ENCODE peak calls at places on chromosomes 16 and 17, in seven cellular contexts. V is lower leg skin, X is stomach, A is A549, K is IMR-90, Q is Peyer's patch, H is uterus. W is an unnamed sample.

GRCh38 chr16:71929048-71929447 is 33.7 kb downstream of the IST1 start:
- DNase-seq in A (no peak), K (peak), Q (no peak), V (no peak), X (no peak), H (no peak), W (no peak)

GRCh38 chr16:55552621-55553020 is 13.9 kb upstream of the CAPNS2 start:
- DNase-seq in V (no peak), Q (no peak), K (peak), H (no peak), X (no peak), A (no peak), W (no peak)

GRCh38 chr17:19787733-19788357 is 39.7 kb upstream of the ALDH3A1 start:
- DNase-seq in A (no peak), H (no peak), K (peak), X (no peak), V (no peak), Q (no peak), W (no peak)

GRCh38 chr16:51430716-51431369 is 279.8 kb upstream of the SALL1 start:
- DNase-seq in V (no peak), H (no peak), K (no peak), X (no peak), A (no peak), Q (no peak), W (no peak)

GRCh38 chr17:65023791-65024190 is 32.7 kb downstream of the GNA13 start:
- DNase-seq in A (no peak), Q (no peak), K (no peak), X (no peak), H (no peak), V (no peak), W (no peak)

GRCh38 chr17:32349854-32350661 is at the start of gene ZNF207:
- DNase-seq in H (peak), V (peak), A (peak), X (peak), K (peak), Q (peak), W (peak)

GRCh38 chr17:78896091-78896833 is 6.7 kb downstream of the CEP295NL start:
- DNase-seq in Q (no peak), H (no peak), K (no peak), V (no peak), X (no peak), A (no peak), W (no peak)

GRCh38 chr16:24146523-24146922 is 109.6 kb upstream of the CACNG3 start:
- DNase-seq in K (no peak), X (no peak), V (no peak), A (no peak), Q (no peak), H (no peak), W (no peak)

GRCh38 chr16:12132290-12132689 is 155.8 kb downstream of the SNX29 start:
- DNase-seq in X (no peak), Q (no peak), A (no peak), H (no peak), V (no peak), K (peak), W (no peak)

GRCh38 chr16:12758670-12759558 is 44.8 kb downstream of the CPPED1 start:
- DNase-seq in Q (peak), K (no peak), A (no peak), H (no peak), V (no peak), X (no peak), W (no peak)

GRCh38 chr16:86496929-86497381 is 13.4 kb upstream of the FOXF1 start:
- DNase-seq in K (peak), X (no peak), A (no peak), Q (no peak), H (no peak), V (no peak), W (no peak)

GRCh38 chr16:49866533-49867155 is 10.7 kb upstream of the ZNF423 start:
- DNase-seq in K (no peak), Q (no peak), X (no peak), H (no peak), V (no peak), A (no peak), W (no peak)

GRCh38 chr16:4847774-4848587 is 700 bp downstream of the UBN1 start:
- DNase-seq in V (peak), A (peak), Q (peak), X (peak), K (peak), H (peak), W (peak)

GRCh38 chr17:65914784-65915342 is 277.1 kb downstream of the CEP112 start:
- DNase-seq in V (no peak), K (no peak), Q (no peak), X (no peak), A (no peak), H (no peak), W (no peak)

GRCh38 chr16:78503501-78504110 is 404.2 kb downstream of the WWOX start:
- DNase-seq in K (peak), X (peak), V (no peak), Q (peak), A (peak), H (peak), W (peak)

GRCh38 chr17:32111141-32111771 is 31.0 kb upstream of the RHOT1 start:
- DNase-seq in V (no peak), X (peak), Q (peak), K (peak), H (peak), A (no peak), W (peak)

GRCh38 chr16:53159781-53160436 is 105.1 kb downstream of the CHD9 start:
- DNase-seq in X (no peak), H (peak), K (peak), A (peak), V (no peak), Q (no peak), W (no peak)

GRCh38 chr17:33871720-33872535 is 383.2 kb upstream of the CCL2 start:
- DNase-seq in V (no peak), Q (no peak), H (no peak), A (peak), K (no peak), X (no peak), W (peak)

GRCh38 chr17:78875738-78876597 is 27.0 kb downstream of the CEP295NL start:
- DNase-seq in H (no peak), V (no peak), K (peak), Q (no peak), X (no peak), A (no peak), W (peak)

GRCh38 chr17:77061711-77062110 is 79.1 kb upstream of the SEC14L1 start:
- DNase-seq in K (no peak), Q (no peak), X (no peak), A (no peak), V (no peak), H (peak), W (no peak)

GRCh38 chr16:51408357-51408756 is 257.3 kb upstream of the SALL1 start:
- DNase-seq in K (peak), H (no peak), V (no peak), A (peak), Q (no peak), X (no peak), W (peak)

DNA sequence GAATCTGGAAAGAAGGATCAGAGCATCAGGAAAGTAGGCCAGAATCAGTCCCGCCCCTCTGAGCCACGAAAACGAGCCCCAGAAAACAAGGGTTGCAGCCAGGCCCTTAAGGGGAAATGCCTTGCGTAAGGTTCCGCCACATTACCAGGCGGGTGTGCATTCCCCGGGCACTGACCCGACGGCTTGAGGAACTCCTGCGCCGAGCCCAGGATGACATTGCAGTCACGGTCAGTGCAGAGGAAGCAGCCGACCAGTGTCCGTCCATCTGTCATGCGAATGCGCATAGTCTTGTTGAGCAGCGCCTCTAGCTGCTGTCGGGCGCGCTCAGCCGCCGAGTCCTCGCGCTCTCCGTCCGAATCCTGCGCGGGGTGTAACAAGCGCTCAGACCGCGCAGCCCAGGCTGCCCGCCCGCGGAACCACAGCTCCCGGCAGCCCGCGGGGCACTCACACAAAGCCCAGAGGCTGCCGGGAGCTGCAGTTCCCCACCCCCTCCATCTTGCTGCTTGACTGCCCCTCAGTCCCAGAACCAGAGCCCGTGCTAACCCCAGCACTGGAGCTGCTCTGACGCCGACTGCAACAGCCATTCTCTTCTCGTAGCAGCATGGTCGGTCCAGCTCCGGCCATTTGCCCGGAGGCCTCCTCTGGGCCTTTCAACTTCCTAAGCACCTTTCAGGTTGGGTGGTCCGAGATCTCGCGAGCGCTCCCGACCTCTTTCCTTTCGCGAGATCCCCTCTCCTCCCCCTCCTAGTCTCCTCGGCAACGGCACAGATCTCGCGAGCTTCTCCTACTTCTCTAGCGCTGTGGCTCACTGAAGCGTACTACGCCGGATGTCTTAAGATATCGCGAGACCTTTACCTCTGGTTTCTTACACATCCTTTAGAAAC is at the start of gene NAA38:
- DNase-seq in V (peak), A (peak), X (peak), Q (peak), H (peak), K (peak), W (peak)
- TF ChIP-seq POLR2A in V (no peak), A (peak), X (no peak), Q (no peak), H (no peak), K (peak), W (peak)

GRCh38 chr16:57371494-57372371 is 557 bp upstream of the CX3CL1 start:
- DNase-seq in Q (no peak), A (no peak), X (no peak), V (no peak), H (no peak), K (no peak), W (no peak)

GRCh38 chr16:57365826-57366536 is 6.3 kb upstream of the CX3CL1 start:
- DNase-seq in X (no peak), V (no peak), H (no peak), K (no peak), Q (no peak), A (no peak), W (no peak)

GRCh38 chr16:57364143-57364542 is 5.6 kb downstream of the CCL22 start:
- DNase-seq in Q (no peak), A (no peak), K (no peak), H (no peak), X (no peak), V (no peak), W (no peak)

GRCh38 chr16:57367111-57367752 is 5.1 kb upstream of the CX3CL1 start:
- DNase-seq in H (no peak), V (no peak), X (no peak), Q (no peak), K (no peak), A (no peak), W (peak)

GRCh38 chr16:57366544-57367040 is 5.7 kb upstream of the CX3CL1 start:
- DNase-seq in V (no peak), A (no peak), H (no peak), Q (no peak), K (no peak), X (no peak), W (no peak)
- TF ChIP-seq POLR2A in V (no peak), A (no peak), H (no peak), Q (no peak), K (no peak), X (no peak), W (no peak)

DNA sequence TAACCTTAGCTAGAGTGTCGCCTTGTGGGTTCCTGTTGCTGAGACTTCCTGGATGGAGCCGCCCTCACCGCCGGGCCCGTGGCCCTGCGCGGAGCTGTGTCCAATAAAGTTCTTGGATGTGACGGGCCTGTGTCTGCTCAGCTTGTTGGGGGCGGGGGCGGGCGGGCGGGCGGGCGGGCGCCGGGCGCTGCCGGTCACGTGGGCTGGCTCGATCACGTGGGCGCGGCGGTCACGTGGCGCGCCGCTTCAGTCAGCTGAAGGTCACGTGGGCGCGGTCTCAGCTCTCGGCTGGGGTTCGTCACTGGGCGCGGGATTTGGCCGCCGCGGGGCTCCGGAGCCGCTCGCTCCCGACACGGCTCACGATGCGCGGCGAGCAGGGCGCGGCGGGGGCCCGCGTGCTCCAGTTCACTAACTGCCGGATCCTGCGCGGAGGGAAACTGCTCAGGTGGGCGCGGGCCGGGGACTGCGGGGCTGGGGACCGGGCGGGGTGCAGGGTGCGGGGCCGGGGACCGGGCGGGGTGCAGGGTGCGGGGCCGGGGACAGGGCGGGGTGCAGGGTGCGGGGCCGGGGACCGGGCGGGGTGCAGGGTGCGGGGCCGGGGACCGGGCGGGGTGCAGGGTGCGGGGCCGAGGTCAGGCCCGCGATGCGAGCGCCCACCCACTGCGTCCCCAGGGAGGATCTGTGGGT is at the start of gene AMDHD2:
- DNase-seq in Q (peak), X (peak), H (peak), V (peak), A (peak), K (peak), W (peak)
- TF ChIP-seq POLR2A in Q (peak), X (no peak), H (no peak), V (no peak), A (no peak), K (peak), W (peak)

GRCh38 chr17:81917565-81918332 is at the start of gene SIRT7:
- DNase-seq in X (peak), Q (peak), K (peak), V (peak), H (peak), A (peak), W (peak)
- TF ChIP-seq POLR2A in X (no peak), Q (peak), K (no peak), V (no peak), H (no peak), A (peak), W (peak)

GRCh38 chr17:17836818-17837379 is at the start of gene SREBF1:
- DNase-seq in V (peak), H (no peak), A (peak), K (peak), Q (peak), X (peak), W (peak)
- TF ChIP-seq POLR2A in V (no peak), H (peak), A (peak), K (peak), Q (no peak), X (no peak), W (no peak)

GRCh38 chr16:143456-143855 is 5.0 kb upstream of the NPRL3 start:
- DNase-seq in H (no peak), V (no peak), A (no peak), Q (no peak), X (no peak), K (no peak), W (no peak)
- TF ChIP-seq POLR2A in H (no peak), V (no peak), A (no peak), Q (no peak), X (no peak), K (no peak), W (no peak)

GRCh38 chr17:75822800-75823166 is 21.4 kb downstream of the UNC13D start:
- DNase-seq in A (no peak), K (no peak), V (no peak), X (no peak), Q (no peak), H (no peak), W (no peak)

GRCh38 chr17:75825748-75826370 is 18.3 kb downstream of the UNC13D start:
- DNase-seq in Q (no peak), K (no peak), V (no peak), X (no peak), A (no peak), H (no peak), W (no peak)

GRCh38 chr17:75824591-75825518 is 19.3 kb downstream of the UNC13D start:
- DNase-seq in V (no peak), Q (no peak), X (no peak), A (no peak), K (no peak), H (peak), W (no peak)

GRCh38 chr17:75823257-75824041 is 20.8 kb downstream of the UNC13D start:
- DNase-seq in H (no peak), Q (no peak), V (no peak), A (no peak), K (no peak), X (no peak), W (no peak)

DNA sequence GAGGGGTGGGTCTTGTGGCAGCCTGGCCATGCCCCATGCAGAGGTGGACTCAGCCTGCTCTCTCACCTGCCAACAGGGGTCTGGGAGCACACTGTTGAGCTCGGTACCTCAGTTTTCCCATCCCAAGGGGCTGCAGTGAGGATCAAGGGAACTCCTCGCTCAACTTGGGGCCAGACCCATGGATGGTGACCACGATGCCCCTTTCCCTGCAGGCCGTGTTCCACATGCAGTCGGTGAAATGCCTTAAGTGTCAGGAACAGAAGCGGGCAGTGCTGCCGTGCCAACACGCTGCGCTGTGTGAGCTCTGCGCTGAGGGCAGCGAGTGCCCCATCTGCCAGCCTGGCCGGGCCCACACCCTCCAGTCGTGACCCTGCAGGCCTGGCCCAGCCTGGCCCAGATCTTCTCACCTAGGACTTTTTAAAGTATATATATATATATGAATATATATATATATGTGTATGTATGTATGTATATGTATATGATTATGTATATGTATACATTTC is 20.1 kb downstream of the UNC13D start:
- DNase-seq in V (no peak), H (no peak), Q (no peak), A (no peak), X (no peak), K (no peak), W (no peak)
- TF ChIP-seq POLR2A in V (no peak), H (no peak), Q (no peak), A (no peak), X (no peak), K (no peak), W (no peak)